ENCODE peak calls at places on chromosomes 2 and 18, in six cellular contexts. N is EL; U is RWPE1; L is activated CD4-positive, alpha-beta T cell treated with anti-CD3 and anti-CD28 coated beads for 48 hours; S is germinal center; D is activated T-cell treated with anti-CD3 and anti-CD28 coated beads for 24 hours. Y is an unnamed sample.

GRCh38 chr2:70668911-70669310 is 99.1 kb downstream of the ADD2 start:
- DNase-seq in L (no peak), U (no peak), S (no peak), N (no peak), D (no peak), Y (no peak)

GRCh38 chr2:231411871-231412615 is 16.5 kb downstream of the B3GNT7 start:
- DNase-seq in S (peak; percentile 81), L (peak; percentile 86), N (peak; percentile 89), D (peak; percentile 63), U (peak; percentile 74), Y (peak; percentile 87)

GRCh38 chr2:159064446-159065301 is 96.2 kb downstream of the TANC1 start:
- DNase-seq in U (no peak), S (no peak), N (no peak), D (no peak), L (no peak), Y (no peak)

GRCh38 chr2:66095820-66096219 is 339.1 kb upstream of the MEIS1 start:
- DNase-seq in U (no peak), D (no peak), L (no peak), S (no peak), N (no peak), Y (no peak)

GRCh38 chr2:102100371-102101096 is 42.0 kb upstream of the IL1R1 start:
- DNase-seq in U (no peak), L (peak; percentile 46), N (peak; percentile 37), S (no peak), D (no peak), Y (no peak)

GRCh38 chr18:79200546-79201268 is 131.5 kb downstream of the ATP9B start:
- DNase-seq in U (peak; percentile 21), D (no peak), N (peak; percentile 44), L (peak; percentile 18), S (peak; percentile 8), Y (peak; percentile 50)

GRCh38 chr2:37802899-37803379 is 122.1 kb upstream of the RMDN2 start:
- DNase-seq in L (no peak), U (peak; percentile 84), N (peak; percentile 94), D (no peak), S (no peak), Y (no peak)

GRCh38 chr2:226677080-226677479 is 122.5 kb downstream of the IRS1 start:
- DNase-seq in S (no peak), U (no peak), D (no peak), N (no peak), L (no peak), Y (no peak)

GRCh38 chr2:108385411-108386071 is 7.8 kb downstream of the SULT1C4 start:
- DNase-seq in D (no peak), U (no peak), S (no peak), N (no peak), L (no peak), Y (no peak)

GRCh38 chr2:235908826-235909225 is 259.4 kb downstream of the GBX2 start:
- DNase-seq in D (no peak), S (no peak), N (no peak), L (no peak), U (no peak), Y (peak; percentile 56)

GRCh38 chr2:113133696-113134558 is 6.5 kb downstream of the IL1RN start:
- DNase-seq in U (no peak), D (no peak), S (no peak), L (peak; percentile 25), N (no peak), Y (no peak)

GRCh38 chr2:62475172-62476011 is 30.6 kb downstream of the TMEM17 start:
- DNase-seq in S (no peak), L (peak; percentile 9), N (peak; percentile 33), U (no peak), D (no peak), Y (no peak)

GRCh38 chr2:113390133-113390849 is 47.2 kb upstream of the ZNG1B start:
- DNase-seq in D (peak; percentile 54), U (peak; percentile 45), S (peak; percentile 78), L (peak; percentile 70), N (peak; percentile 69), Y (peak; percentile 72)

GRCh38 chr2:27912512-27912911 is 22.0 kb downstream of the BABAM2 start:
- DNase-seq in N (no peak), D (no peak), U (no peak), L (no peak), S (no peak), Y (no peak)

GRCh38 chr2:29334723-29335122 is 219.5 kb downstream of the CLIP4 start:
- DNase-seq in U (no peak), D (no peak), S (no peak), N (no peak), L (no peak), Y (no peak)

GRCh38 chr2:86201951-86202692 is 2.9 kb downstream of the MRPL35 start:
- DNase-seq in D (no peak), S (no peak), N (no peak), L (no peak), U (no peak), Y (no peak)

GRCh38 chr2:239673641-239674040 is 272.8 kb upstream of the HDAC4 start:
- DNase-seq in S (no peak), D (no peak), L (no peak), N (no peak), U (no peak), Y (no peak)

GRCh38 chr2:142596334-142597088 is 281.0 kb upstream of the KYNU start:
- DNase-seq in U (no peak), N (peak; percentile 72), S (no peak), D (no peak), L (no peak), Y (no peak)

GRCh38 chr18:7524786-7525185 is 42.3 kb upstream of the PTPRM start:
- DNase-seq in L (no peak), D (no peak), N (no peak), S (no peak), U (no peak), Y (no peak)

GRCh38 chr2:28268386-28268785 is 124.3 kb upstream of the FOSL2 start:
- DNase-seq in S (no peak), L (no peak), N (no peak), D (no peak), U (no peak), Y (no peak)

GRCh38 chr2:225165052-225165451 is 122.8 kb upstream of the DOCK10 start:
- DNase-seq in D (no peak), S (no peak), L (no peak), N (peak; percentile 69), U (peak; percentile 2), Y (no peak)

GRCh38 chr18:26480897-26481795 is 67.2 kb downstream of the KCTD1 start:
- DNase-seq in S (no peak), N (peak; percentile 95), U (peak; percentile 89), D (no peak), L (no peak), Y (no peak)

GRCh38 chr2:240988146-240988545 is 10.3 kb upstream of the SNED1 start:
- DNase-seq in N (no peak), S (no peak), L (no peak), U (no peak), D (no peak), Y (no peak)

GRCh38 chr2:1481406-1482252 is 68.4 kb downstream of the TPO start:
- DNase-seq in U (no peak), D (no peak), N (no peak), S (no peak), L (no peak), Y (no peak)

GRCh38 chr2:70145851-70146739 is 44.7 kb downstream of the C2orf42 start:
- DNase-seq in U (no peak), N (no peak), S (no peak), D (no peak), L (peak; percentile 54), Y (peak; percentile 60)

GRCh38 chr2:98374286-98374685 is 28.0 kb downstream of the CNGA3 start:
- DNase-seq in L (no peak), N (no peak), S (no peak), D (no peak), U (no peak), Y (no peak)

GRCh38 chr2:241255542-241256167 is 59.8 kb downstream of the HDLBP start:
- DNase-seq in L (no peak), U (no peak), N (no peak), S (no peak), D (no peak), Y (no peak)

GRCh38 chr2:231621051-231621879 is 28.6 kb downstream of the TEX44 start:
- DNase-seq in N (no peak), U (no peak), D (no peak), S (no peak), L (no peak), Y (no peak)

GRCh38 chr2:61144697-61145268 is 17.2 kb upstream of the C2orf74 start:
- DNase-seq in L (peak; percentile 96), S (peak; percentile 98), N (peak; percentile 98), U (peak; percentile 99), D (peak; percentile 93), Y (peak; percentile 92)

GRCh38 chr2:186599186-186599778 is 9.4 kb downstream of the ITGAV start:
- DNase-seq in U (no peak), S (no peak), N (no peak), L (no peak), D (no peak), Y (no peak)

GRCh38 chr18:77063256-77063655 is 69.3 kb downstream of the MBP start:
- DNase-seq in L (peak; percentile 87), D (peak; percentile 78), S (peak; percentile 76), N (peak; percentile 31), U (peak; percentile 31), Y (peak; percentile 57)

GRCh38 chr2:128457716-128458115 is 139.0 kb upstream of the HS6ST1 start:
- DNase-seq in D (no peak), L (no peak), N (no peak), U (no peak), S (no peak), Y (no peak)

GRCh38 chr2:180472133-180472532 is 465.0 kb upstream of the CWC22 start:
- DNase-seq in D (no peak), S (no peak), L (no peak), U (no peak), N (peak; percentile 29), Y (no peak)

GRCh38 chr2:172931923-172932520 is 143.6 kb upstream of the MAP3K20 start:
- DNase-seq in U (peak; percentile 41), L (peak; percentile 79), D (peak; percentile 47), S (peak; percentile 8), N (peak; percentile 68), Y (no peak)

GRCh38 chr2:173568054-173568453 is 213.4 kb downstream of the CDCA7 start:
- DNase-seq in L (peak; percentile 25), S (no peak), D (no peak), N (peak; percentile 51), U (no peak), Y (no peak)

GRCh38 chr2:43300781-43301586 is 74.6 kb upstream of the ZFP36L2 start:
- DNase-seq in U (peak; percentile 36), N (no peak), S (no peak), L (no peak), D (no peak), Y (no peak)

GRCh38 chr2:219689676-219690628 is 62.5 kb downstream of the SLC4A3 start:
- DNase-seq in D (peak; percentile 32), L (peak; percentile 62), U (peak; percentile 58), N (peak; percentile 70), S (peak; percentile 64), Y (no peak)

GRCh38 chr2:142290931-142291330 is 160.1 kb upstream of the LRP1B start:
- DNase-seq in L (no peak), D (no peak), S (no peak), N (peak; percentile 3), U (no peak), Y (no peak)

GRCh38 chr2:46983065-46983801 is 67.6 kb upstream of the MCFD2 start:
- DNase-seq in U (no peak), N (peak; percentile 42), D (no peak), S (peak; percentile 84), L (no peak), Y (peak; percentile 85)

GRCh38 chr2:149313512-149313972 is 16.8 kb upstream of the LYPD6 start:
- DNase-seq in L (peak; percentile 6), N (peak; percentile 57), U (peak; percentile 71), S (peak; percentile 63), D (no peak), Y (no peak)

Y was measured in GM06990.